ENCODE peak calls at places on chromosomes 3 and 15, in six cellular contexts. Q is heart left ventricle; J is GOT3; S is CD8-positive, alpha-beta memory T cell; T is PC-3; W is NCI-H1092 treated with DMSO at 0.1 percent for 48 hours. D is an unnamed sample.

GRCh38 chr3:133277813-133278212 is 122.0 kb upstream of the BFSP2 start:
- DNase-seq in Q (no peak), J (no peak), S (no peak), T (no peak), W (no peak), D (no peak)

GRCh38 chr15:80619677-80620076 is 75.4 kb upstream of the ABHD17C start:
- DNase-seq in Q (no peak), J (no peak), S (no peak), T (peak; percentile 13), W (peak; percentile 2), D (no peak)

GRCh38 chr15:40249477-40250303 is 10.8 kb downstream of the PAK6 start:
- DNase-seq in Q (no peak), J (no peak), S (no peak), T (peak; percentile 76), W (no peak), D (no peak)

GRCh38 chr3:176663819-176664218 is 533.5 kb downstream of the TBL1XR1 start:
- DNase-seq in Q (no peak), J (no peak), S (no peak), T (peak; percentile 74), W (peak; percentile 76), D (peak; percentile 80)

GRCh38 chr3:109396811-109397210 is 59.5 kb upstream of the DPPA4 start:
- DNase-seq in Q (no peak), J (no peak), S (no peak), T (no peak), W (no peak), D (no peak)

GRCh38 chr15:40252438-40253178 is 13.7 kb downstream of the PAK6 start:
- DNase-seq in Q (no peak), J (no peak), S (peak; percentile 4), T (peak; percentile 72), W (peak; percentile 13), D (no peak)

GRCh38 chr3:53009826-53010539 is 35.9 kb downstream of the SFMBT1 start:
- DNase-seq in Q (no peak), J (no peak), S (no peak), T (no peak), W (no peak), D (no peak)

GRCh38 chr3:53026423-53027162 is 19.3 kb downstream of the SFMBT1 start:
- DNase-seq in Q (no peak), J (no peak), S (no peak), T (no peak), W (no peak), D (no peak)

GRCh38 chr15:90214553-90215205 is 13.5 kb downstream of the SEMA4B start:
- DNase-seq in Q (no peak), J (no peak), S (no peak), T (peak; percentile 48), W (no peak), D (no peak)

GRCh38 chr3:42120866-42121265 is 29.7 kb downstream of the TRAK1 start:
- DNase-seq in Q (no peak), J (no peak), S (no peak), T (peak; percentile 17), W (no peak), D (no peak)

GRCh38 chr3:124178531-124178930 is 186.6 kb upstream of the ROPN1 start:
- DNase-seq in Q (no peak), J (no peak), S (no peak), T (peak; percentile 80), W (no peak), D (no peak)

GRCh38 chr15:100189319-100189718 is 152.5 kb downstream of the ADAMTS17 start:
- DNase-seq in Q (no peak), J (no peak), S (no peak), T (no peak), W (no peak), D (no peak)

GRCh38 chr15:69854521-69855171 is 243.1 kb downstream of the TLE3 start:
- DNase-seq in Q (no peak), J (no peak), S (no peak), T (peak; percentile 33), W (no peak), D (no peak)

GRCh38 chr3:23402728-23403505 is 199.8 kb downstream of the UBE2E2 start:
- DNase-seq in Q (no peak), J (no peak), S (no peak), T (peak; percentile 12), W (no peak), D (no peak)

GRCh38 chr3:52281980-52282801 is 3.7 kb upstream of the WDR82 start:
- DNase-seq in Q (no peak), J (no peak), S (peak; percentile 61), T (no peak), W (no peak), D (no peak)

GRCh38 chr15:64051645-64052259 is 5.5 kb upstream of the DAPK2 start:
- DNase-seq in Q (no peak), J (no peak), S (no peak), T (no peak), W (no peak), D (no peak)

GRCh38 chr3:143002083-143002712 is 828 bp downstream of the U2SURP start:
- DNase-seq in Q (no peak), J (no peak), S (peak; percentile 5), T (peak; percentile 11), W (peak; percentile 46), D (no peak)

GRCh38 chr15:43370310-43370974 is 401 bp downstream of the ZSCAN29 start:
- DNase-seq in Q (peak; percentile 28), J (no peak), S (no peak), T (no peak), W (peak; percentile 19), D (no peak)